ENCODE peak calls at places on chromosome 6, in ten cellular contexts. R is CD4-positive, alpha-beta T cell; M is neural crest cell; E is choroid plexus epithelial cell; H is GF-D8; O is KG1; Z is stimulated activated CD4-positive, alpha-beta T cell treated with anti-CD3 and anti-CD28 coated beads, TNF-alpha, amount 100 ng/mL, for 4 hours; Q is breast epithelium; Y is mesendoderm; D is kidney epithelial cell. F is an unnamed sample.
A peak's percentile ranks its signal among the peaks of the same experiment; 100 is the strongest.

GRCh38 chr6:72647489-72647888 is 25.6 kb downstream of the KCNQ5 start:
- DNase-seq in R (no peak), M (no peak), Y (no peak), D (no peak), O (no peak), Z (no peak), E (no peak), H (no peak), Q (no peak), F (no peak)

GRCh38 chr6:44266347-44266746 is 996 bp upstream of the NFKBIE start:
- DNase-seq in M (no peak), D (no peak), O (no peak), Q (no peak), E (no peak), Z (no peak), Y (no peak), H (no peak), R (no peak), F (no peak)

GRCh38 chr6:90216081-90216977 is 80.3 kb downstream of the BACH2 start:
- DNase-seq in Y (peak; percentile 81), E (peak; percentile 46), R (no peak), H (no peak), O (no peak), M (no peak), Q (no peak), D (peak; percentile 73), Z (no peak), F (no peak)

GRCh38 chr6:30615219-30615957 is 1.7 kb downstream of the PPP1R10 start:
- DNase-seq in R (peak; percentile 51), Q (no peak), E (peak; percentile 91), O (peak; percentile 77), Z (no peak), M (peak; percentile 53), H (peak; percentile 45), Y (peak; percentile 96), D (no peak), F (peak; percentile 94)

GRCh38 chr6:37502703-37503485 is 3.2 kb upstream of the CCDC167 start:
- DNase-seq in O (peak; percentile 22), D (no peak), M (no peak), Q (no peak), Y (no peak), Z (no peak), E (no peak), R (no peak), H (no peak), F (no peak)

GRCh38 chr6:40845588-40845987 is 193.4 kb downstream of the UNC5CL start:
- DNase-seq in O (no peak), R (no peak), E (peak; percentile 74), D (no peak), Y (peak; percentile 80), Q (no peak), H (no peak), Z (no peak), M (peak; percentile 57), F (peak; percentile 62)

GRCh38 chr6:40325791-40326190 is 261.4 kb downstream of the LRFN2 start:
- DNase-seq in D (no peak), Y (no peak), O (no peak), Z (no peak), E (no peak), H (no peak), R (no peak), M (no peak), Q (no peak), F (no peak)

GRCh38 chr6:125507987-125508655 is 206.4 kb upstream of the HDDC2 start:
- DNase-seq in R (no peak), M (no peak), H (no peak), D (peak; percentile 43), Z (no peak), Y (no peak), O (no peak), E (peak; percentile 89), Q (no peak), F (no peak)

GRCh38 chr6:41670703-41671360 is 32.6 kb downstream of the MDFI start:
- DNase-seq in E (no peak), R (no peak), M (no peak), O (no peak), Z (no peak), Y (no peak), Q (no peak), D (no peak), H (no peak), F (no peak)

GRCh38 chr6:83292900-83293843 is 100.0 kb downstream of the RWDD2A start:
- DNase-seq in E (no peak), Z (no peak), R (no peak), M (no peak), O (no peak), D (no peak), H (no peak), Y (no peak), Q (no peak), F (no peak)

GRCh38 chr6:112800916-112801315 is 453.8 kb downstream of the RFPL4B start:
- DNase-seq in M (no peak), Q (no peak), Z (no peak), Y (no peak), D (no peak), R (no peak), H (no peak), E (no peak), O (no peak), F (no peak)

GRCh38 chr6:7218586-7218985 is 94.4 kb downstream of the SSR1 start:
- DNase-seq in Y (no peak), O (no peak), H (no peak), Z (no peak), R (no peak), D (no peak), M (no peak), E (peak; percentile 30), Q (no peak), F (no peak)

GRCh38 chr6:113347420-113347819 is 509.7 kb upstream of the MARCKS start:
- DNase-seq in D (no peak), E (peak; percentile 32), H (no peak), Z (no peak), M (no peak), Y (peak; percentile 66), O (no peak), Q (no peak), R (no peak), F (no peak)

GRCh38 chr6:14121936-14122344 is 4.4 kb downstream of the CD83 start:
- DNase-seq in H (peak; percentile 68), M (no peak), Y (no peak), Z (no peak), O (no peak), E (no peak), D (no peak), Q (no peak), R (no peak), F (no peak)

GRCh38 chr6:83472767-83473166 is 39.6 kb upstream of the PRSS35 start:
- DNase-seq in Z (no peak), D (no peak), Q (no peak), Y (no peak), R (no peak), H (no peak), E (no peak), O (no peak), M (no peak), F (no peak)

GRCh38 chr6:121780325-121781313 is 345.2 kb downstream of the GJA1 start:
- DNase-seq in E (peak; percentile 84), O (no peak), R (no peak), D (peak; percentile 64), Z (no peak), Q (peak; percentile 60), H (no peak), Y (peak; percentile 47), M (no peak), F (no peak)

GRCh38 chr6:8279094-8279805 is 156.1 kb downstream of the SLC35B3 start:
- DNase-seq in Q (no peak), D (no peak), Y (no peak), E (no peak), O (no peak), M (no peak), Z (no peak), H (no peak), R (no peak), F (no peak)

GRCh38 chr6:38131527-38131965 is 312.0 kb downstream of the ZFAND3 start:
- DNase-seq in Y (no peak), R (no peak), D (peak; percentile 41), H (no peak), E (peak; percentile 94), O (no peak), Z (no peak), Q (no peak), M (no peak), F (no peak)

GRCh38 chr6:21189721-21190120 is 403.8 kb upstream of the SOX4 start:
- DNase-seq in E (no peak), D (no peak), Z (no peak), O (no peak), M (no peak), R (no peak), H (no peak), Y (no peak), Q (no peak), F (no peak)

GRCh38 chr6:89952696-89953095 is 58.4 kb downstream of the GJA10 start:
- DNase-seq in Y (no peak), Z (no peak), E (peak; percentile 76), H (peak; percentile 55), M (no peak), O (peak; percentile 67), R (peak; percentile 47), Q (no peak), D (peak; percentile 86), F (peak; percentile 46)

GRCh38 chr6:10415593-10416480 is 963 bp upstream of the TFAP2A start:
- DNase-seq in H (no peak), Q (no peak), Z (no peak), Y (no peak), E (no peak), O (no peak), M (no peak), R (no peak), D (no peak), F (no peak)

GRCh38 chr6:32329141-32329540 is 42.6 kb downstream of the TSBP1 start:
- DNase-seq in D (no peak), Z (no peak), H (no peak), M (no peak), Q (no peak), E (no peak), Y (no peak), R (no peak), O (no peak), F (no peak)

GRCh38 chr6:104409913-104410312 is 449.8 kb downstream of the HACE1 start:
- DNase-seq in H (no peak), R (no peak), E (peak; percentile 4), Y (no peak), M (no peak), Z (no peak), Q (no peak), D (no peak), O (no peak), F (no peak)

GRCh38 chr6:41581381-41581991 is 35.3 kb downstream of the FOXP4 start:
- DNase-seq in Z (no peak), Y (no peak), E (peak; percentile 89), D (peak; percentile 61), M (no peak), Q (no peak), H (no peak), R (no peak), O (no peak), F (no peak)

GRCh38 chr6:130215526-130215925 is 7.2 kb downstream of the SAMD3 start:
- DNase-seq in H (no peak), M (no peak), Q (no peak), Y (peak; percentile 99), O (peak; percentile 35), R (no peak), D (no peak), E (no peak), Z (no peak), F (no peak)

GRCh38 chr6:26017567-26017966 is 55.0 kb downstream of the TRIM38 start:
- DNase-seq in D (no peak), Q (peak; percentile 76), Y (peak; percentile 95), H (no peak), M (no peak), R (peak; percentile 71), E (peak; percentile 95), O (no peak), Z (peak; percentile 69), F (no peak)

GRCh38 chr6:16799279-16800193 is 38.3 kb upstream of the ATXN1 start:
- DNase-seq in R (no peak), D (no peak), H (no peak), M (no peak), Q (no peak), O (no peak), E (peak; percentile 24), Z (no peak), Y (no peak), F (no peak)

GRCh38 chr6:93745306-93745705 is 325.9 kb upstream of the EPHA7 start:
- DNase-seq in Z (no peak), H (no peak), R (no peak), M (no peak), O (no peak), Q (no peak), Y (no peak), E (no peak), D (no peak), F (no peak)